ENCODE peak calls at places on chromosomes 13 and 19, in eight cellular contexts. One of them, this sample, is unnamed.

GRCh38 chr19:858868-859843 is at the start of gene CFD:
- DNase-seq in heart left ventricle: peak
- DNase-seq in astrocyte of the spinal cord: no peak
- DNase-seq in activated CD4-positive, alpha-beta T cell treated with anti-CD3 and anti-CD28 coated beads for 48 hours: no peak
- DNase-seq in NCI-H510A treated with DMSO at 0.1 percent for 48 hours: no peak
- DNase-seq in AG04450: no peak
- DNase-seq in astrocyte of the hippocampus: no peak
- DNase-seq in occipital lobe: no peak
- DNase-seq in this sample: no peak

GRCh38 chr19:47100290-47100689 is 13.3 kb downstream of the ZC3H4 start:
- DNase-seq in astrocyte of the spinal cord: no peak
- DNase-seq in occipital lobe: no peak
- DNase-seq in astrocyte of the hippocampus: no peak
- DNase-seq in AG04450: no peak
- DNase-seq in NCI-H510A treated with DMSO at 0.1 percent for 48 hours: no peak
- DNase-seq in activated CD4-positive, alpha-beta T cell treated with anti-CD3 and anti-CD28 coated beads for 48 hours: peak
- DNase-seq in heart left ventricle: no peak
- DNase-seq in this sample: no peak

GRCh38 chr13:30720470-30720869 is 14.9 kb upstream of the ALOX5AP start:
- DNase-seq in astrocyte of the hippocampus: no peak
- DNase-seq in AG04450: no peak
- DNase-seq in NCI-H510A treated with DMSO at 0.1 percent for 48 hours: no peak
- DNase-seq in heart left ventricle: no peak
- DNase-seq in astrocyte of the spinal cord: no peak
- DNase-seq in activated CD4-positive, alpha-beta T cell treated with anti-CD3 and anti-CD28 coated beads for 48 hours: no peak
- DNase-seq in occipital lobe: no peak
- DNase-seq in this sample: no peak

GRCh38 chr19:13015361-13016231 is 20.3 kb downstream of the NFIX start:
- DNase-seq in NCI-H510A treated with DMSO at 0.1 percent for 48 hours: no peak
- DNase-seq in activated CD4-positive, alpha-beta T cell treated with anti-CD3 and anti-CD28 coated beads for 48 hours: no peak
- DNase-seq in astrocyte of the spinal cord: no peak
- DNase-seq in heart left ventricle: no peak
- DNase-seq in astrocyte of the hippocampus: peak
- DNase-seq in occipital lobe: no peak
- DNase-seq in AG04450: no peak
- DNase-seq in this sample: no peak

GRCh38 chr19:58406818-58407657 is 1.4 kb upstream of the ZNF584 start:
- DNase-seq in heart left ventricle: no peak
- DNase-seq in NCI-H510A treated with DMSO at 0.1 percent for 48 hours: no peak
- DNase-seq in activated CD4-positive, alpha-beta T cell treated with anti-CD3 and anti-CD28 coated beads for 48 hours: no peak
- DNase-seq in astrocyte of the spinal cord: no peak
- DNase-seq in astrocyte of the hippocampus: no peak
- DNase-seq in occipital lobe: no peak
- DNase-seq in AG04450: no peak
- DNase-seq in this sample: no peak

GRCh38 chr13:47708386-47708785 is 292.7 kb downstream of the SUCLA2 start:
- DNase-seq in occipital lobe: no peak
- DNase-seq in heart left ventricle: no peak
- DNase-seq in AG04450: no peak
- DNase-seq in astrocyte of the spinal cord: peak
- DNase-seq in NCI-H510A treated with DMSO at 0.1 percent for 48 hours: no peak
- DNase-seq in astrocyte of the hippocampus: no peak
- DNase-seq in activated CD4-positive, alpha-beta T cell treated with anti-CD3 and anti-CD28 coated beads for 48 hours: no peak
- DNase-seq in this sample: no peak

GRCh38 chr13:112894673-112895481 is 74.1 kb upstream of the MCF2L start:
- DNase-seq in NCI-H510A treated with DMSO at 0.1 percent for 48 hours: no peak
- DNase-seq in heart left ventricle: no peak
- DNase-seq in astrocyte of the hippocampus: no peak
- DNase-seq in astrocyte of the spinal cord: no peak
- DNase-seq in occipital lobe: no peak
- DNase-seq in activated CD4-positive, alpha-beta T cell treated with anti-CD3 and anti-CD28 coated beads for 48 hours: no peak
- DNase-seq in AG04450: no peak
- DNase-seq in this sample: no peak

GRCh38 chr19:38830039-38830733 is 1.4 kb downstream of the ECH1 start:
- DNase-seq in astrocyte of the hippocampus: no peak
- DNase-seq in astrocyte of the spinal cord: peak
- DNase-seq in heart left ventricle: no peak
- DNase-seq in occipital lobe: no peak
- DNase-seq in NCI-H510A treated with DMSO at 0.1 percent for 48 hours: no peak
- DNase-seq in AG04450: no peak
- DNase-seq in activated CD4-positive, alpha-beta T cell treated with anti-CD3 and anti-CD28 coated beads for 48 hours: no peak
- DNase-seq in this sample: no peak

GRCh38 chr19:43902399-43902798 is 32.7 kb downstream of the ZNF45 start:
- DNase-seq in heart left ventricle: no peak
- DNase-seq in astrocyte of the hippocampus: no peak
- DNase-seq in activated CD4-positive, alpha-beta T cell treated with anti-CD3 and anti-CD28 coated beads for 48 hours: no peak
- DNase-seq in occipital lobe: no peak
- DNase-seq in AG04450: no peak
- DNase-seq in NCI-H510A treated with DMSO at 0.1 percent for 48 hours: no peak
- DNase-seq in astrocyte of the spinal cord: no peak
- DNase-seq in this sample: no peak

GRCh38 chr13:98835156-98835555 is 82.7 kb upstream of the SLC15A1 start:
- DNase-seq in NCI-H510A treated with DMSO at 0.1 percent for 48 hours: peak
- DNase-seq in astrocyte of the hippocampus: no peak
- DNase-seq in activated CD4-positive, alpha-beta T cell treated with anti-CD3 and anti-CD28 coated beads for 48 hours: no peak
- DNase-seq in occipital lobe: no peak
- DNase-seq in astrocyte of the spinal cord: no peak
- DNase-seq in heart left ventricle: no peak
- DNase-seq in AG04450: no peak
- DNase-seq in this sample: no peak